ENCODE peak calls at places on chromosomes 4 and X, in five cellular contexts. One of them, this sample, is unnamed.
A peak's percentile ranks its signal among the peaks of the same experiment; 100 is the strongest.

GRCh38 chrX:133776072-133776471 is 209.3 kb downstream of the GPC3 start:
- DNase-seq in IMR-90: no peak
- DNase-seq in transverse colon: peak; percentile 9
- DNase-seq in heart right ventricle: no peak
- DNase-seq in tibial nerve: no peak
- DNase-seq in this sample: no peak

GRCh38 chrX:34909151-34909550 is 33.4 kb upstream of the FAM47B start:
- DNase-seq in transverse colon: no peak
- DNase-seq in heart right ventricle: no peak
- DNase-seq in tibial nerve: no peak
- DNase-seq in IMR-90: no peak
- DNase-seq in this sample: no peak

GRCh38 chrX:11647048-11647650 is 18.6 kb downstream of the ARHGAP6 start:
- DNase-seq in IMR-90: no peak
- DNase-seq in heart right ventricle: no peak
- DNase-seq in transverse colon: no peak
- DNase-seq in tibial nerve: no peak
- DNase-seq in this sample: no peak

GRCh38 chr4:8269535-8270417 is at the start of gene HTRA3:
- DNase-seq in transverse colon: peak; percentile 35
- DNase-seq in tibial nerve: peak; percentile 45
- DNase-seq in heart right ventricle: peak; percentile 56
- DNase-seq in IMR-90: peak; percentile 31
- DNase-seq in this sample: no peak

GRCh38 chr4:3440979-3441500 is 728 bp upstream of the HGFAC start:
- DNase-seq in IMR-90: no peak
- DNase-seq in transverse colon: no peak
- DNase-seq in heart right ventricle: no peak
- DNase-seq in tibial nerve: no peak
- DNase-seq in this sample: no peak

GRCh38 chrX:125298871-125299270 is 20.8 kb upstream of the TEX13C start:
- DNase-seq in heart right ventricle: no peak
- DNase-seq in tibial nerve: no peak
- DNase-seq in transverse colon: no peak
- DNase-seq in IMR-90: no peak
- DNase-seq in this sample: no peak

GRCh38 chr4:79652232-79652631 is 244.2 kb upstream of the GK2 start:
- DNase-seq in IMR-90: peak; percentile 82
- DNase-seq in heart right ventricle: no peak
- DNase-seq in transverse colon: no peak
- DNase-seq in tibial nerve: no peak
- DNase-seq in this sample: no peak

GRCh38 chrX:26037367-26037766 is 100.8 kb upstream of the MAGEB18 start:
- DNase-seq in transverse colon: no peak
- DNase-seq in heart right ventricle: no peak
- DNase-seq in tibial nerve: no peak
- DNase-seq in IMR-90: no peak
- DNase-seq in this sample: no peak

GRCh38 chr4:101155368-101155767 is 192.0 kb downstream of the PPP3CA start:
- DNase-seq in transverse colon: no peak
- DNase-seq in IMR-90: peak; percentile 75
- DNase-seq in tibial nerve: no peak
- DNase-seq in heart right ventricle: no peak
- DNase-seq in this sample: no peak

GRCh38 chr4:142396279-142396678 is 449.8 kb downstream of the INPP4B start:
- DNase-seq in tibial nerve: no peak
- DNase-seq in transverse colon: no peak
- DNase-seq in IMR-90: peak; percentile 36
- DNase-seq in heart right ventricle: no peak
- DNase-seq in this sample: no peak

GRCh38 chr4:949656-950055 is 17.4 kb downstream of the TMEM175 start:
- DNase-seq in tibial nerve: no peak
- DNase-seq in IMR-90: no peak
- DNase-seq in transverse colon: no peak
- DNase-seq in heart right ventricle: no peak
- DNase-seq in this sample: no peak

GRCh38 chrX:129779747-129780146 is at the start of gene SASH3:
- DNase-seq in IMR-90: no peak
- DNase-seq in heart right ventricle: peak; percentile 26
- DNase-seq in tibial nerve: peak; percentile 16
- DNase-seq in transverse colon: peak; percentile 63
- DNase-seq in this sample: peak; percentile 52

GRCh38 chr4:57430706-57431105 is 320.5 kb upstream of the IGFBP7 start:
- DNase-seq in transverse colon: no peak
- DNase-seq in heart right ventricle: no peak
- DNase-seq in tibial nerve: no peak
- DNase-seq in IMR-90: no peak
- DNase-seq in this sample: no peak

GRCh38 chr4:141127884-141128283 is 5.4 kb downstream of the RNF150 start:
- DNase-seq in tibial nerve: no peak
- DNase-seq in heart right ventricle: no peak
- DNase-seq in transverse colon: no peak
- DNase-seq in IMR-90: no peak
- DNase-seq in this sample: no peak

GRCh38 chr4:14196141-14196540 is 568.6 kb upstream of the BOD1L1 start:
- DNase-seq in tibial nerve: no peak
- DNase-seq in transverse colon: no peak
- DNase-seq in IMR-90: peak; percentile 69
- DNase-seq in heart right ventricle: peak; percentile 29
- DNase-seq in this sample: no peak

GRCh38 chr4:125722009-125722408 is 407.3 kb downstream of the FAT4 start:
- DNase-seq in tibial nerve: no peak
- DNase-seq in IMR-90: no peak
- DNase-seq in transverse colon: no peak
- DNase-seq in heart right ventricle: no peak
- DNase-seq in this sample: no peak

GRCh38 chr4:17276821-17277220 is 235.1 kb downstream of the QDPR start:
- DNase-seq in heart right ventricle: peak; percentile 17
- DNase-seq in transverse colon: no peak
- DNase-seq in tibial nerve: no peak
- DNase-seq in IMR-90: peak; percentile 53
- DNase-seq in this sample: no peak

GRCh38 chr4:88107406-88108107 is 50.9 kb downstream of the ABCG2 start:
- DNase-seq in tibial nerve: no peak
- DNase-seq in transverse colon: peak; percentile 26
- DNase-seq in IMR-90: peak; percentile 9
- DNase-seq in heart right ventricle: peak; percentile 12
- DNase-seq in this sample: no peak

GRCh38 chrX:50111762-50112161 is 89.0 kb downstream of the AKAP4 start:
- DNase-seq in IMR-90: no peak
- DNase-seq in transverse colon: peak; percentile 59
- DNase-seq in heart right ventricle: peak; percentile 15
- DNase-seq in tibial nerve: no peak
- DNase-seq in this sample: no peak

GRCh38 chrX:105706041-105706440 is 116.3 kb upstream of the NRK start:
- DNase-seq in heart right ventricle: no peak
- DNase-seq in IMR-90: no peak
- DNase-seq in tibial nerve: no peak
- DNase-seq in transverse colon: no peak
- DNase-seq in this sample: no peak

GRCh38 chrX:110287605-110288004 is 30.3 kb downstream of the AMMECR1 start:
- DNase-seq in IMR-90: peak; percentile 62
- DNase-seq in tibial nerve: no peak
- DNase-seq in transverse colon: no peak
- DNase-seq in heart right ventricle: no peak
- DNase-seq in this sample: no peak

GRCh38 chr4:155060419-155060818 is 148.0 kb upstream of the NPY2R start:
- DNase-seq in tibial nerve: no peak
- DNase-seq in heart right ventricle: no peak
- DNase-seq in IMR-90: no peak
- DNase-seq in transverse colon: no peak
- DNase-seq in this sample: no peak

GRCh38 chr4:134695433-134695832 is 493.8 kb upstream of the PABPC4L start:
- DNase-seq in transverse colon: no peak
- DNase-seq in IMR-90: no peak
- DNase-seq in tibial nerve: no peak
- DNase-seq in heart right ventricle: no peak
- DNase-seq in this sample: no peak

GRCh38 chrX:39626749-39627148 is 471.0 kb downstream of the BCOR start:
- DNase-seq in transverse colon: no peak
- DNase-seq in IMR-90: no peak
- DNase-seq in heart right ventricle: no peak
- DNase-seq in tibial nerve: no peak
- DNase-seq in this sample: no peak

GRCh38 chr4:123342498-123342897 is 54.1 kb upstream of the SPRY1 start:
- DNase-seq in transverse colon: no peak
- DNase-seq in tibial nerve: no peak
- DNase-seq in IMR-90: no peak
- DNase-seq in heart right ventricle: no peak
- DNase-seq in this sample: no peak

GRCh38 chr4:177901786-177902185 is 459.5 kb upstream of the AGA start:
- DNase-seq in transverse colon: no peak
- DNase-seq in IMR-90: peak; percentile 64
- DNase-seq in heart right ventricle: no peak
- DNase-seq in tibial nerve: no peak
- DNase-seq in this sample: no peak

GRCh38 chrX:131762802-131763234 is 218.9 kb downstream of the OR13H1 start:
- DNase-seq in tibial nerve: no peak
- DNase-seq in IMR-90: peak; percentile 77
- DNase-seq in heart right ventricle: no peak
- DNase-seq in transverse colon: peak; percentile 61
- DNase-seq in this sample: no peak

GRCh38 chr4:4995103-4995761 is 24.0 kb downstream of the CYTL1 start:
- DNase-seq in transverse colon: peak; percentile 66
- DNase-seq in tibial nerve: peak; percentile 49
- DNase-seq in IMR-90: peak; percentile 58
- DNase-seq in heart right ventricle: peak; percentile 66
- DNase-seq in this sample: no peak

GRCh38 chrX:74220277-74220676 is 83.7 kb upstream of the ZCCHC13 start:
- DNase-seq in transverse colon: no peak
- DNase-seq in heart right ventricle: no peak
- DNase-seq in IMR-90: no peak
- DNase-seq in tibial nerve: no peak
- DNase-seq in this sample: no peak

GRCh38 chrX:18210470-18210869 is 10.2 kb downstream of the BEND2 start:
- DNase-seq in heart right ventricle: no peak
- DNase-seq in IMR-90: peak; percentile 4
- DNase-seq in tibial nerve: no peak
- DNase-seq in transverse colon: no peak
- DNase-seq in this sample: no peak
- H3K27ac ChIP-seq in heart right ventricle: no peak overlapping the region
- H3K27ac ChIP-seq in IMR-90: no peak overlapping the region
- H3K27ac ChIP-seq in tibial nerve: no peak overlapping the region
- H3K27ac ChIP-seq in transverse colon: no peak overlapping the region
- H3K27ac ChIP-seq in this sample: no peak overlapping the region

GRCh38 chr4:151287409-151287808 is 10.4 kb downstream of the PRSS48 start:
- DNase-seq in heart right ventricle: no peak
- DNase-seq in IMR-90: no peak
- DNase-seq in tibial nerve: no peak
- DNase-seq in transverse colon: no peak
- DNase-seq in this sample: no peak
- H3K4me1 ChIP-seq in heart right ventricle: peaks cover 28% of the 10 kb centered on the region
- H3K4me1 ChIP-seq in IMR-90: no peaks in the 10 kb centered on the region
- H3K4me1 ChIP-seq in tibial nerve: no peaks in the 10 kb centered on the region
- H3K4me1 ChIP-seq in transverse colon: no peaks in the 10 kb centered on the region
- H3K4me1 ChIP-seq in this sample: no peaks in the 10 kb centered on the region

DNA sequence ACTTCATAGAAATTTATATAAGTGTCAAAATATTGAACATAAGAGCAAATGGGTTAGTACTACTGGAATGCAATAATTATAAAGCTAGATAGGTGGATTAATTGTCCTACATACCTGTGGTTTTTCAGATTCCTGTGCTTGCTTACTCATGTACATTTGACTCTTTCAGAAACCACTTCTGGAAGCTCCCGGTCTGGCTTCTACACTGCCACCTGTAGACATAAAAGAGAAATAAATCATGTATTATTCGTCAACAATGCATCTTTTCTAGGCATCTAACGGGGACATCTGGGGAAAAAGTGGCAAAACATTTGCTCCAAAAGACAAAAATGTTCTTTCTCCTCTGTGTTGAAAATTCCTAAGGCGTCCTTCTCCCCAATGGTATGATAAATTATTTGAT is 648.6 kb upstream of the DIPK2B start:
- DNase-seq in tibial nerve: no peak
- DNase-seq in IMR-90: peak; percentile 86
- DNase-seq in transverse colon: no peak
- DNase-seq in heart right ventricle: peak; percentile 2
- DNase-seq in this sample: no peak
- TF ChIP-seq CTCF in tibial nerve: peak; percentile 11
- TF ChIP-seq CTCF in IMR-90: peak; percentile 46
- TF ChIP-seq CTCF in transverse colon: peak; percentile 4
- TF ChIP-seq CTCF in heart right ventricle: peak; percentile 8
- TF ChIP-seq CTCF in this sample: no peak

GRCh38 chrX:115897956-115898355 is 272.6 kb upstream of the AGTR2 start:
- DNase-seq in IMR-90: no peak
- DNase-seq in heart right ventricle: no peak
- DNase-seq in transverse colon: no peak
- DNase-seq in tibial nerve: no peak
- DNase-seq in this sample: no peak

GRCh38 chrX:115895678-115896329 is 274.7 kb upstream of the AGTR2 start:
- DNase-seq in IMR-90: no peak
- DNase-seq in transverse colon: no peak
- DNase-seq in tibial nerve: no peak
- DNase-seq in heart right ventricle: no peak
- DNase-seq in this sample: no peak

GRCh38 chrX:115896362-115896761 is 274.2 kb upstream of the AGTR2 start:
- DNase-seq in heart right ventricle: no peak
- DNase-seq in transverse colon: no peak
- DNase-seq in tibial nerve: no peak
- DNase-seq in IMR-90: no peak
- DNase-seq in this sample: no peak

GRCh38 chrX:115900425-115900824 is 270.1 kb upstream of the AGTR2 start:
- DNase-seq in IMR-90: no peak
- DNase-seq in tibial nerve: no peak
- DNase-seq in heart right ventricle: no peak
- DNase-seq in transverse colon: no peak
- DNase-seq in this sample: no peak

GRCh38 chrX:115898382-115899001 is 272.1 kb upstream of the AGTR2 start:
- DNase-seq in heart right ventricle: no peak
- DNase-seq in transverse colon: peak; percentile 89
- DNase-seq in tibial nerve: no peak
- DNase-seq in IMR-90: peak; percentile 29
- DNase-seq in this sample: no peak
- H3K27ac ChIP-seq in heart right ventricle: no peak overlapping the region
- H3K27ac ChIP-seq in transverse colon: no peak overlapping the region
- H3K27ac ChIP-seq in tibial nerve: no peak overlapping the region
- H3K27ac ChIP-seq in IMR-90: no peak overlapping the region
- H3K27ac ChIP-seq in this sample: no peak overlapping the region

GRCh38 chr4:53963786-53964185 is 100.6 kb downstream of the CHIC2 start:
- DNase-seq in transverse colon: no peak
- DNase-seq in IMR-90: no peak
- DNase-seq in heart right ventricle: no peak
- DNase-seq in tibial nerve: no peak
- DNase-seq in this sample: no peak
- H3K4me1 ChIP-seq in transverse colon: no peaks in the 10 kb centered on the region
- H3K4me1 ChIP-seq in IMR-90: peaks cover 12% of the 10 kb centered on the region
- H3K4me1 ChIP-seq in heart right ventricle: no peaks in the 10 kb centered on the region
- H3K4me1 ChIP-seq in tibial nerve: no peaks in the 10 kb centered on the region
- H3K4me1 ChIP-seq in this sample: peaks cover 42% of the 10 kb centered on the region

GRCh38 chr4:133377286-133377685 is 228.2 kb downstream of the PCDH10 start:
- DNase-seq in tibial nerve: no peak
- DNase-seq in heart right ventricle: no peak
- DNase-seq in transverse colon: no peak
- DNase-seq in IMR-90: no peak
- DNase-seq in this sample: no peak
- TF ChIP-seq CTCF in tibial nerve: no peak
- TF ChIP-seq CTCF in heart right ventricle: no peak
- TF ChIP-seq CTCF in transverse colon: no peak
- TF ChIP-seq CTCF in IMR-90: no peak
- TF ChIP-seq CTCF in this sample: no peak

This sample was measured in esophagus squamous epithelium.